ENCODE peak calls at places on chromosomes 3 and 15, in six cellular contexts. J is activated naive CD4-positive, alpha-beta T cell treated with anti-CD3 and anti-CD28 coated beads, Interleukin-2, amount 50 U/mL, for 16 hours; F is kidney glomerular epithelial cell; B is activated T-cell treated with anti-CD3 and anti-CD28 coated beads, Interleukin-2, amount 50 U/mL, for 48 hours; L is K562; G is NCI-H345. O is an unnamed sample.

GRCh38 chr3:54967586-54968244 is 39.9 kb upstream of the LRTM1 start:
- DNase-seq in J (no peak), B (no peak), L (no peak), F (no peak), G (no peak), O (no peak)

GRCh38 chr15:58401276-58401675 is 30.5 kb upstream of the LIPC start:
- DNase-seq in B (no peak), G (no peak), L (no peak), F (no peak), J (no peak), O (no peak)

GRCh38 chr3:113148307-113148703 is 63.1 kb upstream of the BOC start:
- DNase-seq in L (no peak), F (no peak), J (no peak), B (no peak), G (peak), O (no peak)

GRCh38 chr3:164144824-164145223 is 933.5 kb downstream of the SI start:
- DNase-seq in G (no peak), L (no peak), B (no peak), J (no peak), F (no peak), O (no peak)

GRCh38 chr3:50571486-50571885 is 2.2 kb downstream of the HEMK1 start:
- DNase-seq in J (no peak), G (no peak), F (no peak), L (no peak), B (peak), O (no peak)

GRCh38 chr3:197222816-197223419 is 75.5 kb downstream of the DLG1 start:
- DNase-seq in G (no peak), J (no peak), L (no peak), B (no peak), F (no peak), O (no peak)

GRCh38 chr3:63437858-63438257 is 159.8 kb downstream of the SYNPR start:
- DNase-seq in J (no peak), G (no peak), L (no peak), B (no peak), F (no peak), O (no peak)

GRCh38 chr3:10366681-10367101 is 45.8 kb upstream of the SEC13 start:
- DNase-seq in B (peak), J (no peak), L (no peak), F (peak), G (no peak), O (no peak)

GRCh38 chr3:33687406-33688010 is 30.5 kb downstream of the CLASP2 start:
- DNase-seq in B (no peak), L (no peak), J (no peak), F (peak), G (no peak), O (no peak)

GRCh38 chr3:106421928-106422327 is 553.1 kb upstream of the CBLB start:
- DNase-seq in L (no peak), B (no peak), J (no peak), G (no peak), F (no peak), O (no peak)

GRCh38 chr3:64049136-64049535 is 25.8 kb upstream of the PSMD6 start:
- DNase-seq in L (no peak), B (no peak), G (no peak), F (peak), J (no peak), O (no peak)

GRCh38 chr3:129527262-129527661 is 1.2 kb upstream of the RHO start:
- DNase-seq in L (no peak), J (no peak), B (no peak), F (no peak), G (no peak), O (no peak)

GRCh38 chr3:182941719-182942118 is 38.6 kb downstream of the DCUN1D1 start:
- DNase-seq in G (no peak), L (no peak), J (no peak), B (no peak), F (no peak), O (no peak)

GRCh38 chr15:63701365-63701764 is 104.2 kb downstream of the FBXL22 start:
- DNase-seq in G (no peak), L (no peak), B (no peak), J (no peak), F (no peak), O (no peak)

O was measured in NK-92 treated with Interleukin-12 subunit alpha and Interleukin-12 subunit beta, amount 100 ng/mL, for 24 hours.